ENCODE peak calls at places on chromosomes 1 and 21, in nine cellular contexts. One of them, this sample, is unnamed.

GRCh38 chr1:203537806-203538464 is 44.0 kb downstream of the OPTC start:
- DNase-seq in activated CD8-positive, alpha-beta memory T cell treated with anti-CD3 and anti-CD28 coated beads for 48 hours: no peak
- DNase-seq in ACHN: no peak
- DNase-seq in heart left ventricle: no peak
- DNase-seq in AG08395: peak
- DNase-seq in HS-5: no peak
- DNase-seq in GM10248: no peak
- DNase-seq in AG04450: peak
- DNase-seq in upper lobe of right lung: peak
- DNase-seq in this sample: no peak

GRCh38 chr1:227920426-227920825 is 27.3 kb downstream of the WNT9A start:
- DNase-seq in activated CD8-positive, alpha-beta memory T cell treated with anti-CD3 and anti-CD28 coated beads for 48 hours: no peak
- DNase-seq in ACHN: no peak
- DNase-seq in heart left ventricle: no peak
- DNase-seq in AG08395: no peak
- DNase-seq in HS-5: no peak
- DNase-seq in GM10248: no peak
- DNase-seq in AG04450: no peak
- DNase-seq in upper lobe of right lung: no peak
- DNase-seq in this sample: no peak

GRCh38 chr1:51564124-51564523 is 45.1 kb upstream of the EPS15 start:
- DNase-seq in activated CD8-positive, alpha-beta memory T cell treated with anti-CD3 and anti-CD28 coated beads for 48 hours: no peak
- DNase-seq in ACHN: no peak
- DNase-seq in heart left ventricle: no peak
- DNase-seq in AG08395: no peak
- DNase-seq in HS-5: no peak
- DNase-seq in GM10248: peak
- DNase-seq in AG04450: no peak
- DNase-seq in upper lobe of right lung: no peak
- DNase-seq in this sample: no peak

GRCh38 chr1:64030411-64030810 is 173.0 kb upstream of the UBE2U start:
- DNase-seq in activated CD8-positive, alpha-beta memory T cell treated with anti-CD3 and anti-CD28 coated beads for 48 hours: no peak
- DNase-seq in ACHN: no peak
- DNase-seq in heart left ventricle: no peak
- DNase-seq in AG08395: no peak
- DNase-seq in HS-5: no peak
- DNase-seq in GM10248: no peak
- DNase-seq in AG04450: no peak
- DNase-seq in upper lobe of right lung: no peak
- DNase-seq in this sample: no peak

GRCh38 chr1:29801561-29801973 is 565.2 kb downstream of the PTPRU start:
- DNase-seq in activated CD8-positive, alpha-beta memory T cell treated with anti-CD3 and anti-CD28 coated beads for 48 hours: no peak
- DNase-seq in ACHN: no peak
- DNase-seq in heart left ventricle: no peak
- DNase-seq in AG08395: no peak
- DNase-seq in HS-5: no peak
- DNase-seq in GM10248: peak
- DNase-seq in AG04450: no peak
- DNase-seq in upper lobe of right lung: no peak
- DNase-seq in this sample: no peak

GRCh38 chr1:13804240-13804633 is 104.2 kb downstream of the PRDM2 start:
- DNase-seq in activated CD8-positive, alpha-beta memory T cell treated with anti-CD3 and anti-CD28 coated beads for 48 hours: no peak
- DNase-seq in ACHN: no peak
- DNase-seq in heart left ventricle: no peak
- DNase-seq in AG08395: no peak
- DNase-seq in HS-5: no peak
- DNase-seq in GM10248: no peak
- DNase-seq in AG04450: no peak
- DNase-seq in upper lobe of right lung: no peak
- DNase-seq in this sample: no peak

GRCh38 chr1:95095833-95096217 is 21.3 kb upstream of the TLCD4 start:
- DNase-seq in activated CD8-positive, alpha-beta memory T cell treated with anti-CD3 and anti-CD28 coated beads for 48 hours: no peak
- DNase-seq in ACHN: no peak
- DNase-seq in heart left ventricle: no peak
- DNase-seq in AG08395: no peak
- DNase-seq in HS-5: no peak
- DNase-seq in GM10248: peak
- DNase-seq in AG04450: peak
- DNase-seq in upper lobe of right lung: no peak
- DNase-seq in this sample: no peak

GRCh38 chr1:195908121-195908520 is 700.1 kb downstream of the KCNT2 start:
- DNase-seq in activated CD8-positive, alpha-beta memory T cell treated with anti-CD3 and anti-CD28 coated beads for 48 hours: no peak
- DNase-seq in ACHN: no peak
- DNase-seq in heart left ventricle: no peak
- DNase-seq in AG08395: peak
- DNase-seq in HS-5: peak
- DNase-seq in GM10248: no peak
- DNase-seq in AG04450: peak
- DNase-seq in upper lobe of right lung: no peak
- DNase-seq in this sample: peak

GRCh38 chr1:66521736-66522365 is 12.1 kb upstream of the SGIP1 start:
- DNase-seq in activated CD8-positive, alpha-beta memory T cell treated with anti-CD3 and anti-CD28 coated beads for 48 hours: no peak
- DNase-seq in ACHN: peak
- DNase-seq in heart left ventricle: no peak
- DNase-seq in AG08395: peak
- DNase-seq in HS-5: peak
- DNase-seq in GM10248: no peak
- DNase-seq in AG04450: peak
- DNase-seq in upper lobe of right lung: no peak
- DNase-seq in this sample: peak

GRCh38 chr1:1085911-1086841 is 12.1 kb upstream of the RNF223 start:
- DNase-seq in activated CD8-positive, alpha-beta memory T cell treated with anti-CD3 and anti-CD28 coated beads for 48 hours: no peak
- DNase-seq in ACHN: no peak
- DNase-seq in heart left ventricle: peak
- DNase-seq in AG08395: no peak
- DNase-seq in HS-5: no peak
- DNase-seq in GM10248: no peak
- DNase-seq in AG04450: no peak
- DNase-seq in upper lobe of right lung: peak
- DNase-seq in this sample: no peak

GRCh38 chr1:165560834-165561233 is 17.0 kb downstream of the LRRC52 start:
- DNase-seq in activated CD8-positive, alpha-beta memory T cell treated with anti-CD3 and anti-CD28 coated beads for 48 hours: no peak
- DNase-seq in ACHN: no peak
- DNase-seq in heart left ventricle: peak
- DNase-seq in AG08395: no peak
- DNase-seq in HS-5: no peak
- DNase-seq in GM10248: no peak
- DNase-seq in AG04450: no peak
- DNase-seq in upper lobe of right lung: no peak
- DNase-seq in this sample: no peak

GRCh38 chr21:27104749-27105439 is 138.0 kb upstream of the ADAMTS5 start:
- DNase-seq in activated CD8-positive, alpha-beta memory T cell treated with anti-CD3 and anti-CD28 coated beads for 48 hours: no peak
- DNase-seq in ACHN: no peak
- DNase-seq in heart left ventricle: no peak
- DNase-seq in AG08395: peak
- DNase-seq in HS-5: peak
- DNase-seq in GM10248: no peak
- DNase-seq in AG04450: no peak
- DNase-seq in upper lobe of right lung: no peak
- DNase-seq in this sample: peak